ENCODE peak calls at places on chromosomes 7 and 10, in four cellular contexts. G is NCI-H2171, R is left lobe of liver, K is left colon. D is an unnamed sample.
A peak's percentile ranks its signal among the peaks of the same experiment; 100 is the strongest.

GRCh38 chr7:70630647-70631457 is 501.1 kb upstream of the GALNT17 start:
- DNase-seq in K (no peak), G (peak; percentile 74), R (no peak), D (no peak)

GRCh38 chr10:46524471-46525176 is 31.8 kb downstream of the GPRIN2 start:
- DNase-seq in G (no peak), K (peak; percentile 24), R (peak; percentile 49), D (no peak)

GRCh38 chr10:86953747-86954680 is 3.4 kb downstream of the MMRN2 start:
- DNase-seq in G (no peak), K (no peak), R (peak; percentile 69), D (no peak)

GRCh38 chr10:78756604-78757442 is 311.9 kb upstream of the ZMIZ1 start:
- DNase-seq in R (peak; percentile 67), G (no peak), K (no peak), D (peak; percentile 43)

GRCh38 chr7:77368974-77369373 is 47.2 kb downstream of the GSAP start:
- DNase-seq in R (no peak), K (no peak), G (no peak), D (no peak)

GRCh38 chr7:12111461-12112405 is 99.4 kb upstream of the TMEM106B start:
- DNase-seq in R (no peak), G (no peak), K (peak; percentile 20), D (no peak)

GRCh38 chr10:569961-570630 is 119.4 kb downstream of the DIP2C start:
- DNase-seq in G (no peak), K (no peak), R (no peak), D (no peak)

GRCh38 chr7:4613855-4614548 is 68.1 kb upstream of the FOXK1 start:
- DNase-seq in K (no peak), R (no peak), G (no peak), D (no peak)

GRCh38 chr10:124745257-124745656 is 1.1 kb upstream of the FAM53B start:
- DNase-seq in K (no peak), G (no peak), R (no peak), D (no peak)

GRCh38 chr7:15288746-15289145 is 273.1 kb downstream of the AGMO start:
- DNase-seq in K (no peak), G (no peak), R (no peak), D (no peak)

GRCh38 chr7:2947381-2947780 is 96.3 kb downstream of the CARD11 start:
- DNase-seq in R (peak; percentile 18), K (no peak), G (no peak), D (no peak)

GRCh38 chr10:8402469-8403074 is 348.1 kb downstream of the GATA3 start:
- DNase-seq in R (no peak), G (no peak), K (no peak), D (no peak)

GRCh38 chr7:30831936-30832335 is 60.7 kb downstream of the MINDY4 start:
- DNase-seq in R (peak; percentile 5), G (no peak), K (no peak), D (no peak)

GRCh38 chr10:30115391-30116253 is 56.2 kb upstream of the JCAD start:
- DNase-seq in K (no peak), G (no peak), R (no peak), D (no peak)

GRCh38 chr7:157047148-157047547 is 36.7 kb upstream of the MNX1 start:
- DNase-seq in K (no peak), R (peak; percentile 16), G (no peak), D (no peak)

GRCh38 chr7:116261904-116262303 is 51.6 kb downstream of the TES start:
- DNase-seq in K (no peak), R (no peak), G (no peak), D (no peak)

GRCh38 chr10:22244001-22244400 is 26.2 kb upstream of the EBLN1 start:
- DNase-seq in K (no peak), R (no peak), G (no peak), D (no peak)

GRCh38 chr7:91995391-91995790 is 54.7 kb downstream of the AKAP9 start:
- DNase-seq in K (no peak), R (no peak), G (no peak), D (no peak)

GRCh38 chr7:81051811-81052413 is 133.1 kb upstream of the SEMA3C start:
- DNase-seq in R (no peak), K (no peak), G (no peak), D (no peak)

GRCh38 chr10:49323171-49323895 is 24.4 kb downstream of the C10orf71 start:
- DNase-seq in G (no peak), K (no peak), R (no peak), D (no peak)

GRCh38 chr7:25758559-25758958 is 393.4 kb upstream of the NFE2L3 start:
- DNase-seq in G (peak; percentile 77), K (no peak), R (no peak), D (no peak)

GRCh38 chr7:101723835-101724234 is 93.6 kb upstream of the CUX1 start:
- DNase-seq in R (no peak), G (no peak), K (no peak), D (no peak)

GRCh38 chr10:50216894-50217293 is 34.4 kb downstream of the ASAH2 start:
- DNase-seq in R (no peak), G (peak; percentile 41), K (no peak), D (no peak)

GRCh38 chr7:19762631-19763030 is 10.8 kb downstream of the TMEM196 start:
- DNase-seq in G (no peak), R (no peak), K (no peak), D (no peak)

GRCh38 chr10:122861724-122862161 is 16.1 kb upstream of the CUZD1 start:
- DNase-seq in R (no peak), K (no peak), G (no peak), D (no peak)

GRCh38 chr10:9097206-9097990 is 1042.9 kb downstream of the GATA3 start:
- DNase-seq in R (no peak), K (no peak), G (no peak), D (no peak)

GRCh38 chr7:54392935-54393334 is 149.2 kb upstream of the VSTM2A start:
- DNase-seq in R (no peak), G (no peak), K (no peak), D (no peak)

GRCh38 chr10:25725917-25726716 is 207.9 kb upstream of the MYO3A start:
- DNase-seq in R (no peak), K (peak; percentile 5), G (peak; percentile 5), D (peak; percentile 36)

GRCh38 chr7:28533731-28534531 is 121.6 kb downstream of the CREB5 start:
- DNase-seq in R (no peak), K (no peak), G (no peak), D (peak; percentile 23)

GRCh38 chr7:71472962-71473361 is 341.0 kb downstream of the GALNT17 start:
- DNase-seq in G (no peak), R (no peak), K (no peak), D (no peak)

GRCh38 chr10:77894058-77894457 is 32.5 kb downstream of the DLG5 start:
- DNase-seq in G (no peak), R (no peak), K (no peak), D (no peak)

GRCh38 chr7:391411-391951 is 101.5 kb downstream of the FOXL3 start:
- DNase-seq in G (peak; percentile 40), K (no peak), R (peak; percentile 35), D (peak; percentile 13)

GRCh38 chr7:151168022-151168786 is 710 bp upstream of the GBX1 start:
- DNase-seq in K (peak; percentile 55), R (no peak), G (peak; percentile 0), D (peak; percentile 37)

GRCh38 chr10:112663181-112663879 is 216.3 kb downstream of the VTI1A start:
- DNase-seq in R (no peak), G (no peak), K (no peak), D (no peak)

GRCh38 chr10:24544776-24545175 is 178.9 kb downstream of the ARHGAP21 start:
- DNase-seq in K (no peak), G (no peak), R (no peak), D (no peak)